ENCODE peak calls at places on chromosomes 12 and 14, in ten cellular contexts. C, N, Q, J, K, B, O, E, X and P are unnamed samples.

GRCh38 chr14:55446833-55447232 is 6.4 kb upstream of the TBPL2 start:
- DNase-seq in C (no peak), J (no peak), Q (no peak), E (no peak), O (no peak), X (no peak), B (peak; percentile 67), K (no peak), N (peak; percentile 22), P (no peak)

GRCh38 chr12:66387067-66387466 is 84.8 kb downstream of the HELB start:
- DNase-seq in K (no peak), B (no peak), N (no peak), X (no peak), J (no peak), E (no peak), O (no peak), Q (no peak), C (peak; percentile 31), P (no peak)

GRCh38 chr12:70648831-70649230 is 11.6 kb upstream of the PTPRB start:
- DNase-seq in E (no peak), X (no peak), B (peak; percentile 67), O (no peak), Q (no peak), J (no peak), N (no peak), C (no peak), K (no peak), P (no peak)

GRCh38 chr14:77097006-77097688 is 911 bp upstream of the CIPC start:
- DNase-seq in E (no peak), O (no peak), C (no peak), N (no peak), J (no peak), B (peak; percentile 68), X (no peak), K (no peak), Q (no peak), P (no peak)

GRCh38 chr12:5745251-5745888 is 199.7 kb downstream of the ANO2 start:
- DNase-seq in O (no peak), N (peak; percentile 76), E (peak; percentile 56), B (peak; percentile 58), J (no peak), X (peak; percentile 40), Q (peak; percentile 69), C (peak; percentile 76), K (peak; percentile 64), P (no peak)

GRCh38 chr12:53300187-53300586 is 692 bp downstream of the MYG1 start:
- DNase-seq in O (no peak), J (no peak), N (no peak), Q (no peak), B (peak; percentile 32), E (no peak), C (no peak), K (no peak), X (no peak), P (no peak)

GRCh38 chr12:39417916-39418315 is 25.0 kb downstream of the KIF21A start:
- DNase-seq in C (no peak), K (no peak), E (no peak), Q (no peak), J (no peak), N (no peak), X (no peak), B (no peak), O (no peak), P (no peak)

GRCh38 chr12:130685250-130685649 is 30.8 kb downstream of the RIMBP2 start:
- DNase-seq in Q (no peak), N (no peak), E (no peak), B (no peak), X (no peak), C (no peak), K (no peak), J (no peak), O (no peak), P (no peak)

GRCh38 chr14:69803753-69804152 is 6.7 kb upstream of the SLC10A1 start:
- DNase-seq in J (no peak), N (no peak), E (no peak), K (no peak), Q (no peak), C (no peak), X (no peak), O (no peak), B (no peak), P (no peak)
- TF ChIP-seq CTCF in J (no peak), N (no peak), E (no peak), K (peak; percentile 40), Q (no peak), C (no peak), X (no peak), O (no peak), B (peak; percentile 30), P (no peak)

GRCh38 chr12:114672817-114673168 is 11.2 kb downstream of the TBX3 start:
- DNase-seq in X (no peak), K (no peak), J (no peak), N (no peak), E (no peak), B (no peak), O (no peak), C (no peak), Q (no peak), P (no peak)

GRCh38 chr12:114671321-114671663 is 12.7 kb downstream of the TBX3 start:
- DNase-seq in X (no peak), J (no peak), B (peak; percentile 55), Q (no peak), E (no peak), O (no peak), C (no peak), N (no peak), K (no peak), P (no peak)

GRCh38 chr12:114674201-114675047 is 9.6 kb downstream of the TBX3 start:
- DNase-seq in B (peak; percentile 70), E (no peak), X (no peak), J (no peak), K (no peak), O (no peak), C (no peak), Q (no peak), N (no peak), P (no peak)

GRCh38 chr12:114671664-114672476 is 12.1 kb downstream of the TBX3 start:
- DNase-seq in N (no peak), O (no peak), X (no peak), K (no peak), E (no peak), Q (no peak), C (no peak), J (peak; percentile 63), B (peak; percentile 77), P (no peak)

DNA sequence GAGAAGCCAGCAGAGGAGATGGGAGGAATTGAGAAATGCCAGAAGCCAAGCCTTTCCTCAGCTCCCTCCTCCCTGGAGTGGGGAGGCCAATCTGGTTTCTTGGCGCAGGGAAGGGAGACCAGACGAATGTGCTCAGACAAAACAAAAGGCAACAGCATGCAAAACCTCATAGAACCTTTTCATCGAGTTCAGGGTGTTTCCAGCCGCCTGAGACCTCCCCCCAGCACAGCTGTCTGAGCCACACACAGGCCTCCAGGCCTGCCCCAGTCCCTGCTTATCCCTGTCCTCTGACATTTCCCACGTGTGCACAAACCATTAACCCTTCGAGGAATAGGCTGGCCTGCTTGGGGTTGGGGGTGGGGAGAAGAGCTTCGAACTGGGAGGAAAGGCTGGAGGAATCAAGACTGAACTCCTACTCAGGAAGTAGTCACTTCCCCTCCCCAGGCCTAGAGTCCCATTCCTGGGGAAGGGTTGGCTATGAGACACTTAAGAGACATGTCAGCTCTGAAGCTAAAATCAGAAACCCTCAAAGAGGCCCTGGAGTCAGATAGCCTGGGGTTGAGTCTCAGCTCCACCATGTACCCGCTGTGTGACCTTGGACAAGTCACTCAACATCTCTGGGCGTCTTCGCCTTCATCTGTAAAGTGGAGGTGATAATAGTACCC is 10.7 kb downstream of the TBX3 start:
- DNase-seq in Q (no peak), X (no peak), O (no peak), N (no peak), E (no peak), C (no peak), K (no peak), B (peak; percentile 98), J (peak; percentile 77), P (no peak)
- H3K27ac ChIP-seq in Q (no peak overlapping the region), X (peak overlapping the region; percentile 46), O (peak overlapping the region; percentile 34), N (no peak overlapping the region), E (no peak overlapping the region), C (no peak overlapping the region), K (no peak overlapping the region), B (peak overlapping the region; percentile 95), J (peak overlapping the region; percentile 97), P (no peak overlapping the region)

GRCh38 chr14:106846218-106846617 is 1319.8 kb downstream of the TMEM121 start:
- DNase-seq in X (no peak), B (no peak), E (no peak), Q (no peak), K (peak; percentile 28), J (no peak), O (no peak), N (no peak), C (no peak), P (no peak)

GRCh38 chr14:106844608-106845285 is 1318.4 kb downstream of the TMEM121 start:
- DNase-seq in N (no peak), K (peak; percentile 82), C (peak; percentile 62), O (peak; percentile 82), B (no peak), X (no peak), J (peak; percentile 69), E (peak; percentile 68), Q (peak; percentile 73), P (no peak)

GRCh38 chr14:106850913-106851825 is 1324.8 kb downstream of the TMEM121 start:
- DNase-seq in Q (no peak), B (no peak), C (no peak), O (no peak), E (no peak), K (peak; percentile 95), J (no peak), N (no peak), X (no peak), P (no peak)

GRCh38 chr14:106845286-106846087 is 1319.1 kb downstream of the TMEM121 start:
- DNase-seq in E (no peak), B (no peak), O (no peak), N (peak; percentile 30), K (peak; percentile 90), Q (no peak), J (peak; percentile 30), C (peak; percentile 72), X (no peak), P (no peak)

GRCh38 chr14:106848330-106849121 is 1322.1 kb downstream of the TMEM121 start:
- DNase-seq in J (peak; percentile 27), Q (no peak), C (peak; percentile 41), N (no peak), B (no peak), K (peak; percentile 90), E (no peak), O (no peak), X (no peak), P (no peak)
- TF ChIP-seq CTCF in J (no peak), Q (no peak), C (no peak), N (peak; percentile 6), B (no peak), K (peak; percentile 83), E (no peak), O (no peak), X (no peak), P (no peak)

DNA sequence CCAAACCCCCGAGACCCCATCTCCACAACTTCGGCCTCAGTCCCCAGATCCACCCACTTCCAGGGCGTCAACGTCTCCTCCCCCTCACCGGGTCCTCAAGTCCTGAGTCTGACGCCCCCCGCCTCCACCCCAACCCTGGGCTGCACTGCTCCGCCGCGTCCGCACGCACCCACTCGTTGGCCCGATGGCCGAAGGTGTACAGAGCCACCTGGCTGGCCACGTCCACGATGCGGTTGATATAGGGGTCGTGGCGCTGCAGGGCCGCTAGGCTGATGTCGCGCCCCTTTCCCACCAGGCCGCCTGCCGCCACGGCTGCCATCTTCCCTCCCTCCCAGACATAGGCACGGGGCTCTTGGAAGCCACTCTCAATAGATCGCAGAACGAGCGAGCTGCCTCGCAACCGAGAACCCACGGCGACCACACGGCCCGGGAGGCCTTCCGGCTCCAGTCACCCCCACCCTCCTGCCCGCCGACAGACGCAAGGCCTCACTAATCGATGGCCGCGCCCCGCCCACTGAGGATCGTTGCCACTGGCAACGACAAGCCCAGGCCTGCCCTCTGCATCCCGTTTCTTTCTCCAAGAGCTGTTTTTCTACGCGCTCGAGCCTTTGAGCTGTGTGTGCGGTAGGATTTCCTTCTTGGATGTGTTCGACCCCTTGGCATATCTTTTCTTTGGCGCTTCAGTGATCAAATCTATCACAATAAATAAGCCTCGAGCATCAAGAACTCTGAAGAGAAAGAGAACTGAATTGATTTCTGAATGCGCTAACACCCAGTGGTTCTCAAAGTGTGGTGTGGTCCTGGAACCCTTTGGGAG is at the start of gene DCP1B:
- DNase-seq in N (peak; percentile 98), J (peak; percentile 97), O (peak; percentile 96), Q (peak; percentile 95), X (peak; percentile 95), E (peak; percentile 95), K (peak; percentile 94), C (peak; percentile 97), B (peak; percentile 98), P (peak; percentile 90)
- H3K27ac ChIP-seq in N (peak within 1 kb of the TSS; percentile 97), J (peak within 1 kb of the TSS; percentile 97), O (peak within 1 kb of the TSS; percentile 94), Q (peak within 1 kb of the TSS; percentile 93), X (peak within 1 kb of the TSS; percentile 93), E (peak within 1 kb of the TSS; percentile 93), K (peak within 1 kb of the TSS; percentile 54), C (peak within 1 kb of the TSS; percentile 81), B (peak within 1 kb of the TSS; percentile 96), P (peak within 1 kb of the TSS; percentile 89)